ENCODE peak calls at places on chromosome 20, in nine cellular contexts. J is NCI-H1092 treated with DMSO at 0.1 percent for 48 hours, S is NCI-H1105 treated with DMSO at 0.1 percent for 48 hours, L is amniotic stem cell, A is NB4, X is T-helper 9 cell, V is NAMALWA, K is GM20000, C is tibial nerve. W is an unnamed sample.

GRCh38 chr20:10185741-10186558 is 32.7 kb upstream of the SNAP25 start:
- DNase-seq in J (peak), S (peak), L (no peak), A (no peak), X (no peak), V (no peak), K (no peak), C (no peak), W (no peak)

GRCh38 chr20:51366155-51366886 is 176.2 kb downstream of the NFATC2 start:
- DNase-seq in J (no peak), S (no peak), L (peak), A (no peak), X (no peak), V (no peak), K (no peak), C (peak), W (peak)

GRCh38 chr20:23637282-23638221 is at the start of gene CST3:
- DNase-seq in J (peak), S (peak), L (peak), A (peak), X (no peak), V (no peak), K (peak), C (peak), W (peak)

GRCh38 chr20:34515484-34516037 is 661 bp upstream of the DYNLRB1 start:
- DNase-seq in J (peak), S (peak), L (no peak), A (peak), X (peak), V (peak), K (peak), C (peak), W (peak)

GRCh38 chr20:47350691-47351545 is 5.6 kb downstream of the ZMYND8 start:
- DNase-seq in J (no peak), S (no peak), L (no peak), A (no peak), X (no peak), V (peak), K (no peak), C (no peak), W (no peak)

GRCh38 chr20:9075264-9076095 is 6.6 kb downstream of the PLCB4 start:
- DNase-seq in J (no peak), S (no peak), L (no peak), A (no peak), X (no peak), V (no peak), K (no peak), C (peak), W (no peak)

GRCh38 chr20:34022154-34022842 is 28.6 kb downstream of the RALY start:
- DNase-seq in J (peak), S (no peak), L (no peak), A (peak), X (no peak), V (peak), K (peak), C (no peak), W (peak)

GRCh38 chr20:16123623-16124022 is 449.6 kb downstream of the KIF16B start:
- DNase-seq in J (no peak), S (no peak), L (no peak), A (no peak), X (no peak), V (no peak), K (no peak), C (no peak), W (no peak)

GRCh38 chr20:37853823-37854375 is 49.0 kb upstream of the VSTM2L start:
- DNase-seq in J (no peak), S (no peak), L (no peak), A (no peak), X (no peak), V (no peak), K (peak), C (no peak), W (peak)

GRCh38 chr20:34680586-34680985 is 3.7 kb upstream of the PIGU start:
- DNase-seq in J (no peak), S (no peak), L (no peak), A (peak), X (no peak), V (peak), K (no peak), C (no peak), W (no peak)

GRCh38 chr20:56793916-56794315 is 164.8 kb downstream of the TFAP2C start:
- DNase-seq in J (no peak), S (no peak), L (no peak), A (no peak), X (no peak), V (no peak), K (no peak), C (no peak), W (no peak)